ENCODE peak calls at places on chromosomes 11 and 22, in six cellular contexts. E, Z, V, N, Q and U are unnamed samples.

GRCh38 chr22:40875111-40875510 is 13.2 kb upstream of the DNAJB7 start:
- DNase-seq in E (no peak), Z (no peak), V (no peak), N (no peak), Q (no peak), U (no peak)

GRCh38 chr22:36966851-36967535 is 52.3 kb downstream of the TST start:
- DNase-seq in E (no peak), Z (no peak), V (no peak), N (no peak), Q (no peak), U (peak; percentile 41)

GRCh38 chr11:57484141-57484710 is 23.9 kb downstream of the RTN4RL2 start:
- DNase-seq in E (no peak), Z (no peak), V (no peak), N (no peak), Q (no peak), U (no peak)

GRCh38 chr22:27149886-27150529 is 492.6 kb downstream of the MIAT start:
- DNase-seq in E (no peak), Z (no peak), V (no peak), N (no peak), Q (peak; percentile 63), U (no peak)

GRCh38 chr11:73147771-73148681 is 5.9 kb upstream of the FCHSD2 start:
- DNase-seq in E (no peak), Z (no peak), V (no peak), N (no peak), Q (no peak), U (no peak)

GRCh38 chr11:34189191-34189590 is 83.8 kb downstream of the NAT10 start:
- DNase-seq in E (no peak), Z (no peak), V (no peak), N (no peak), Q (no peak), U (no peak)

GRCh38 chr11:71454470-71455113 is 1.6 kb downstream of the NADSYN1 start:
- DNase-seq in E (peak; percentile 58), Z (no peak), V (no peak), N (no peak), Q (no peak), U (no peak)

GRCh38 chr11:66878554-66878953 is 21.7 kb downstream of the LRFN4 start:
- DNase-seq in E (no peak), Z (no peak), V (no peak), N (no peak), Q (no peak), U (no peak)

GRCh38 chr22:49199224-49199623 is 628.4 kb downstream of the BRD1 start:
- DNase-seq in E (no peak), Z (no peak), V (no peak), N (no peak), Q (no peak), U (no peak)

GRCh38 chr11:20754957-20755356 is 85.6 kb downstream of the NELL1 start:
- DNase-seq in E (no peak), Z (peak; percentile 55), V (no peak), N (no peak), Q (no peak), U (peak; percentile 16)

GRCh38 chr11:1766719-1767398 is 3.1 kb upstream of the CTSD start:
- DNase-seq in E (no peak), Z (no peak), V (no peak), N (no peak), Q (no peak), U (no peak)

GRCh38 chr11:129364143-129364654 is 11.4 kb upstream of the BARX2 start:
- DNase-seq in E (peak; percentile 96), Z (peak; percentile 92), V (peak; percentile 45), N (peak; percentile 85), Q (peak; percentile 76), U (peak; percentile 82)

GRCh38 chr11:64233913-64234839 is at the start of gene VEGFB:
- DNase-seq in E (peak; percentile 69), Z (peak; percentile 74), V (no peak), N (no peak), Q (peak; percentile 55), U (peak; percentile 25)

GRCh38 chr11:9606799-9607510 is 33.5 kb downstream of the WEE1 start:
- DNase-seq in E (peak; percentile 18), Z (peak; percentile 63), V (no peak), N (peak; percentile 45), Q (no peak), U (no peak)

GRCh38 chr22:38187413-38188212 is 6.0 kb upstream of the PLA2G6 start:
- DNase-seq in E (peak; percentile 78), Z (no peak), V (no peak), N (no peak), Q (no peak), U (no peak)

GRCh38 chr22:26821854-26822253 is 164.5 kb downstream of the MIAT start:
- DNase-seq in E (no peak), Z (no peak), V (no peak), N (no peak), Q (no peak), U (no peak)

GRCh38 chr11:2315395-2316168 is 13.8 kb downstream of the TSPAN32 start:
- DNase-seq in E (no peak), Z (no peak), V (no peak), N (no peak), Q (no peak), U (no peak)

GRCh38 chr11:69485337-69486041 is 4.0 kb downstream of the LINC01488 start:
- DNase-seq in E (no peak), Z (peak; percentile 51), V (no peak), N (no peak), Q (no peak), U (no peak)

GRCh38 chr22:27406389-27406861 is 395.1 kb downstream of the MN1 start:
- DNase-seq in E (no peak), Z (no peak), V (no peak), N (no peak), Q (no peak), U (no peak)

GRCh38 chr11:34682822-34683221 is 61.9 kb downstream of the EHF start:
- DNase-seq in E (peak; percentile 79), Z (no peak), V (no peak), N (peak; percentile 38), Q (peak; percentile 66), U (peak; percentile 52)

GRCh38 chr22:31753005-31753633 is 700 bp upstream of the DEPDC5 start:
- DNase-seq in E (peak; percentile 5), Z (peak; percentile 93), V (no peak), N (no peak), Q (no peak), U (no peak)

GRCh38 chr11:76591416-76591815 is 79.1 kb downstream of the LRRC32 start:
- DNase-seq in E (no peak), Z (no peak), V (no peak), N (no peak), Q (no peak), U (no peak)

GRCh38 chr11:15106201-15106965 is 8.3 kb upstream of the INSC start:
- DNase-seq in E (peak; percentile 60), Z (peak; percentile 42), V (no peak), N (peak; percentile 75), Q (peak; percentile 86), U (peak; percentile 74)

GRCh38 chr11:116901211-116901610 is 63.8 kb upstream of the APOA1 start:
- DNase-seq in E (no peak), Z (no peak), V (no peak), N (no peak), Q (no peak), U (no peak)

GRCh38 chr22:26990503-26991189 is 333.3 kb downstream of the MIAT start:
- DNase-seq in E (no peak), Z (no peak), V (no peak), N (no peak), Q (no peak), U (no peak)

GRCh38 chr22:46686221-46686872 is 51.7 kb downstream of the CERK start:
- DNase-seq in E (no peak), Z (no peak), V (no peak), N (no peak), Q (no peak), U (no peak)

GRCh38 chr11:86477495-86478155 is 102.9 kb downstream of the CCDC81 start:
- DNase-seq in E (peak; percentile 53), Z (no peak), V (no peak), N (no peak), Q (peak; percentile 76), U (no peak)

GRCh38 chr11:122209619-122210377 is 93.8 kb upstream of the BLID start:
- DNase-seq in E (no peak), Z (no peak), V (no peak), N (no peak), Q (peak; percentile 82), U (no peak)

GRCh38 chr22:40107244-40107643 is 70.5 kb upstream of the TNRC6B start:
- DNase-seq in E (no peak), Z (no peak), V (no peak), N (no peak), Q (no peak), U (no peak)

GRCh38 chr11:110991621-110992355 is 253.7 kb upstream of the POU2AF2 start:
- DNase-seq in E (no peak), Z (no peak), V (no peak), N (no peak), Q (peak; percentile 65), U (no peak)

GRCh38 chr11:1877211-1878133 is 14.2 kb downstream of the PRR33 start:
- DNase-seq in E (peak; percentile 8), Z (no peak), V (no peak), N (no peak), Q (peak; percentile 16), U (no peak)

GRCh38 chr22:50481045-50481439 is 301 bp upstream of the ADM2 start:
- DNase-seq in E (no peak), Z (peak; percentile 51), V (no peak), N (no peak), Q (no peak), U (no peak)
- TF ChIP-seq EZH2 in E (no peak), Z (peak; percentile 89), V (no peak), N (no peak), Q (peak; percentile 86), U (no peak)

GRCh38 chr11:120335928-120336640 is at the start of gene ARHGEF12:
- DNase-seq in E (peak; percentile 97), Z (peak; percentile 97), V (peak; percentile 33), N (peak; percentile 93), Q (peak; percentile 99), U (peak; percentile 93)
- H3K9ac ChIP-seq in E (peak within 1 kb of the TSS; percentile 75), Z (peak within 1 kb of the TSS; percentile 72), V (peak within 1 kb of the TSS; percentile 85), N (peak within 1 kb of the TSS; percentile 78), Q (peak within 1 kb of the TSS; percentile 96), U (peak within 1 kb of the TSS; percentile 84)

GRCh38 chr11:119030329-119031047 is at the start of gene SLC37A4:
- DNase-seq in E (peak; percentile 100), Z (peak; percentile 99), V (peak; percentile 94), N (peak; percentile 97), Q (peak; percentile 97), U (peak; percentile 96)
- TF ChIP-seq CTCF in E (peak; percentile 93), Z (no peak), V (peak; percentile 96), N (no peak), Q (peak; percentile 95), U (no peak)

DNA sequence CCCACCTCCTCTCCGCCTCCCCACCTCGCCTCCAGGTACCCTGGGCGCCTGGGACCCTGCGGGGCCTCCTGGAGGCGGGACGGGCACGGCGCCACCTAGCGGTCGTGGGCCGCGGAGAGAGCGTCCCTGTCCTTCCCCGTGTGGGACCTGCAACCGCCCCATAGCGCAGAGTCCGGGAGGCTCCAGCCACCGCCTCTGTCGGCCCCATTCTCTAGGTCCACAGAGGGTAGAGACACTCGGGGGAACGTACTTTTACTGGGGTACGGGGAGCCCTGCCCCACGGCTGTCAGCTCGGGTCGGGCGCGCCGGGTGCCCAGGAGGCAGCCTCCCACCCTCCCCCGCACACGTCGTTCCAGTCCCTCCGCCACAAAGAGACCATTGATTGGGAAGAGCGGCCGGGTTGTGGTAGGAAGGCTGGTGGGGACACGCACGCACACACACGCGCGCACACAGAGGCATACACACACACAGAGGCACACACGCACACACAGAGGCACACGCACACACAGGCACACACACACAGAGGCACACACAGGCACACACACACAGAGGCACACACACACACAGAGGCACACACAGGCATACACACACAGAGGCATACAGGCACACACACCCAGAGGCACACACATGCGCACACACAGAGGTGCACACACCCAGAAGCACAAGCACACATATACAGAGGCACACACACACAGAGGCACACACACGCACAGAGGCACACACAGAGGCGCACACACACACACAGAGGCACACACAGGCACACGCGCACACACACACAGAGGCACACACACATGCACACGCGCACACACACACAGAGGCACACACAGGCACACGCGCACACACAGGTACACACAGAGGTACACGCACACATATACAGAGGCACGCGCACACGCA is 12.6 kb upstream of the NECTIN1 start:
- DNase-seq in E (peak; percentile 60), Z (peak; percentile 79), V (no peak), N (no peak), Q (no peak), U (no peak)
- TF ChIP-seq EZH2 in E (no peak), Z (no peak), V (no peak), N (no peak), Q (peak; percentile 22), U (no peak)